ENCODE peak calls at places on chromosomes 12 and 14, in four cellular contexts. H is left ventricle myocardium inferior, Q is heart left ventricle, S is SK-N-SH. X is an unnamed sample.

GRCh38 chr12:30154996-30155730 is 371.4 kb upstream of the TMTC1 start:
- DNase-seq in Q (no peak), H (no peak), S (no peak), X (no peak)

GRCh38 chr14:49969961-49970360 is 77.1 kb downstream of the ARF6 start:
- DNase-seq in Q (no peak), H (no peak), S (no peak), X (no peak)

GRCh38 chr12:51686727-51687126 is 95.7 kb downstream of the SCN8A start:
- DNase-seq in Q (no peak), S (no peak), H (no peak), X (no peak)

GRCh38 chr12:132610896-132611602 is 667 bp upstream of the LRCOL1 start:
- DNase-seq in Q (no peak), H (no peak), S (no peak), X (no peak)

GRCh38 chr12:107318804-107319535 is 225.6 kb upstream of the CRY1 start:
- DNase-seq in H (no peak), Q (no peak), S (peak), X (no peak)

GRCh38 chr14:20455355-20456300 is 602 bp downstream of the APEX1 start:
- DNase-seq in H (no peak), S (peak), Q (no peak), X (no peak)

GRCh38 chr12:6964605-6965025 is 5.8 kb downstream of the PHB2 start:
- DNase-seq in S (no peak), Q (peak), H (no peak), X (no peak)

GRCh38 chr14:54669759-54670630 is 103.1 kb downstream of the SAMD4A start:
- DNase-seq in S (no peak), Q (no peak), H (no peak), X (no peak)

GRCh38 chr14:34093878-34094277 is 143.0 kb upstream of the EGLN3 start:
- DNase-seq in S (no peak), H (no peak), Q (no peak), X (no peak)

GRCh38 chr14:104295681-104296387 is 157.4 kb downstream of the KIF26A start:
- DNase-seq in Q (no peak), H (peak), S (no peak), X (no peak)

GRCh38 chr12:1474059-1474537 is 120.3 kb downstream of the FBXL14 start:
- DNase-seq in H (no peak), Q (no peak), S (no peak), X (no peak)

GRCh38 chr14:72913809-72914208 is 12.5 kb upstream of the DCAF4 start:
- DNase-seq in Q (no peak), H (no peak), S (no peak), X (no peak)